ENCODE peak calls at places on chromosomes 13 and 19, in eight cellular contexts. U is sigmoid colon; Q is cardiac muscle cell; V is nucleus accumbens; O is stimulated activated CD4-positive, alpha-beta T cell treated with anti-CD3 and anti-CD28 coated beads, TNF-alpha, amount 100 ng/mL, for 4 hours; M is fibroblast of pulmonary artery; P is T-helper 1 cell; I is kidney epithelial cell. Y is an unnamed sample.

GRCh38 chr13:31951215-31951678 is 80.3 kb upstream of the FRY start:
- DNase-seq in U (peak), Q (no peak), V (no peak), O (no peak), M (no peak), P (no peak), I (no peak), Y (no peak)

GRCh38 chr13:113598081-113598410 is 13.5 kb downstream of the TFDP1 start:
- DNase-seq in U (peak), Q (no peak), V (no peak), O (no peak), M (no peak), P (no peak), I (no peak), Y (no peak)

GRCh38 chr19:36207605-36208252 is 6.7 kb downstream of the ZNF565 start:
- DNase-seq in U (no peak), Q (no peak), V (no peak), O (no peak), M (no peak), P (no peak), I (no peak), Y (peak)

GRCh38 chr19:35438527-35438926 is 9.5 kb upstream of the FFAR2 start:
- DNase-seq in U (no peak), Q (peak), V (no peak), O (no peak), M (peak), P (no peak), I (no peak), Y (no peak)

GRCh38 chr19:54137913-54138776 is 583 bp downstream of the CNOT3 start:
- DNase-seq in U (no peak), Q (no peak), V (no peak), O (no peak), M (no peak), P (peak), I (no peak), Y (peak)

GRCh38 chr13:30743319-30744055 is 8.1 kb downstream of the ALOX5AP start:
- DNase-seq in U (no peak), Q (peak), V (no peak), O (no peak), M (peak), P (no peak), I (peak), Y (no peak)

GRCh38 chr19:51654783-51655182 is 8.2 kb upstream of the SIGLEC14 start:
- DNase-seq in U (no peak), Q (no peak), V (no peak), O (no peak), M (no peak), P (no peak), I (no peak), Y (no peak)

GRCh38 chr13:47277774-47278173 is 380.9 kb upstream of the HTR2A start:
- DNase-seq in U (no peak), Q (peak), V (no peak), O (no peak), M (peak), P (no peak), I (no peak), Y (no peak)

GRCh38 chr19:16452321-16452720 is 19.4 kb downstream of the EPS15L1 start:
- DNase-seq in U (no peak), Q (no peak), V (no peak), O (no peak), M (no peak), P (no peak), I (no peak), Y (no peak)

GRCh38 chr19:18388328-18389094 is 2.6 kb downstream of the GDF15 start:
- DNase-seq in U (peak), Q (peak), V (peak), O (peak), M (peak), P (peak), I (no peak), Y (peak)

GRCh38 chr13:101258071-101258470 is 158.2 kb downstream of the NALCN start:
- DNase-seq in U (no peak), Q (peak), V (no peak), O (no peak), M (peak), P (no peak), I (peak), Y (peak)

GRCh38 chr13:50200988-50201387 is 185.7 kb downstream of the KCNRG start:
- DNase-seq in U (no peak), Q (peak), V (no peak), O (no peak), M (peak), P (no peak), I (no peak), Y (no peak)

GRCh38 chr19:16518483-16519229 is 22.5 kb downstream of the C19orf44 start:
- DNase-seq in U (no peak), Q (no peak), V (no peak), O (no peak), M (no peak), P (no peak), I (no peak), Y (no peak)

GRCh38 chr13:80979035-80979641 is 638.2 kb upstream of the SPRY2 start:
- DNase-seq in U (no peak), Q (peak), V (peak), O (no peak), M (peak), P (no peak), I (peak), Y (peak)

GRCh38 chr13:113113846-113114271 is 8.3 kb downstream of the F7 start:
- DNase-seq in U (peak), Q (no peak), V (no peak), O (no peak), M (no peak), P (no peak), I (no peak), Y (no peak)

GRCh38 chr13:41505209-41505835 is 48.0 kb downstream of the RGCC start:
- DNase-seq in U (no peak), Q (peak), V (no peak), O (no peak), M (peak), P (no peak), I (peak), Y (no peak)

GRCh38 chr13:44719857-44720671 is 143.9 kb upstream of the TSC22D1 start:
- DNase-seq in U (no peak), Q (peak), V (no peak), O (no peak), M (peak), P (no peak), I (peak), Y (no peak)

GRCh38 chr19:48625891-48626327 is 6.6 kb downstream of the SPHK2 start:
- DNase-seq in U (peak), Q (no peak), V (no peak), O (no peak), M (no peak), P (no peak), I (no peak), Y (no peak)

Y was measured in Karpas-422.